ENCODE peak calls at places on chromosomes 6 and 20, in six cellular contexts. F, W, P, U, I and O are unnamed samples.

GRCh38 chr6:13239530-13240455 is 88.5 kb downstream of the TBC1D7 start:
- DNase-seq in F (no peak), W (no peak), P (no peak), U (no peak), I (no peak), O (no peak)

GRCh38 chr6:152329640-152330202 is 307.4 kb downstream of the SYNE1 start:
- DNase-seq in I (no peak), F (no peak), W (no peak), U (no peak), P (no peak), O (no peak)

GRCh38 chr20:41574802-41575389 is 43.3 kb downstream of the CHD6 start:
- DNase-seq in U (no peak), P (no peak), F (no peak), I (no peak), W (no peak), O (no peak)

GRCh38 chr6:52577778-52578473 is 1.1 kb upstream of the TRAM2 start:
- DNase-seq in U (no peak), P (no peak), I (no peak), W (no peak), F (no peak), O (no peak)

GRCh38 chr6:43378631-43379030 is 9.2 kb upstream of the ZNF318 start:
- DNase-seq in F (no peak), P (no peak), W (no peak), I (no peak), U (no peak), O (no peak)

GRCh38 chr20:3811421-3812258 is 8.7 kb upstream of the AP5S1 start:
- DNase-seq in F (peak; percentile 92), U (peak; percentile 79), P (no peak), I (peak; percentile 95), W (peak; percentile 99), O (peak; percentile 92)

GRCh38 chr6:72560721-72561593 is 60.9 kb upstream of the KCNQ5 start:
- DNase-seq in F (no peak), I (no peak), U (no peak), W (no peak), P (no peak), O (no peak)

GRCh38 chr6:31041372-31041974 is 31.2 kb downstream of the MUC22 start:
- DNase-seq in U (no peak), P (no peak), I (no peak), F (no peak), W (no peak), O (no peak)

GRCh38 chr20:44111712-44112335 is 75.2 kb downstream of the JPH2 start:
- DNase-seq in I (no peak), F (no peak), P (no peak), W (no peak), U (no peak), O (no peak)

GRCh38 chr6:37807656-37808055 is 11.9 kb upstream of the ZFAND3 start:
- DNase-seq in W (no peak), F (no peak), I (no peak), U (no peak), P (no peak), O (no peak)

GRCh38 chr20:29302979-29303644 is 1954.4 kb upstream of the DEFB115 start:
- DNase-seq in W (no peak), P (no peak), F (no peak), U (no peak), I (no peak), O (no peak)

GRCh38 chr20:29301624-29302259 is 1955.7 kb upstream of the DEFB115 start:
- DNase-seq in F (no peak), U (no peak), I (no peak), P (no peak), W (no peak), O (no peak)

GRCh38 chr20:29298759-29299613 is 1958.5 kb upstream of the DEFB115 start:
- DNase-seq in I (no peak), P (no peak), W (no peak), F (no peak), U (no peak), O (no peak)

GRCh38 chr20:29299811-29300578 is 1957.5 kb upstream of the DEFB115 start:
- DNase-seq in P (no peak), I (no peak), W (no peak), U (no peak), F (no peak), O (no peak)

GRCh38 chr20:29300579-29301551 is 1956.6 kb upstream of the DEFB115 start:
- DNase-seq in F (no peak), P (no peak), W (no peak), I (no peak), U (no peak), O (no peak)
- H3K9me3 ChIP-seq in F (no peaks in the 10 kb centered on the region), P (no peaks in the 10 kb centered on the region), W (no peaks in the 10 kb centered on the region), I (peaks cover 12% of the 10 kb centered on the region), U (peaks cover 32% of the 10 kb centered on the region), O (no peaks in the 10 kb centered on the region)

DNA sequence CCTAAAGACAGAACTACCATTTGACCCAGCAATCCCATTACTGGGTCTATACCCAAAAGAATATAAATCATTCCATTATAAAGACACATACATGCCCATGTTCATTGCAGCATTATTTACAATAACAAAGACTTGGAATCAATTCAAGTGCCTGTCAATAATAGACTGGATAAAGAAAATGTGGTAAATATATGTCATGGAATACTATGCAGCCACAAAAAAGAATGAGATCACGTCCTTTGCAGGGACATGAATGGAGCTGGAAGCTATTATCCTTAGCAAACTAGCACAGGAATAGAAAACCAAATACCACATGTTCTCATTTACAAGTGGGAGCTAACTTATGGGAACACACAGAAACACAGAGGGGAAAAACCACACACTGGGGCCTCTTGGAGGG is 8.7 kb upstream of the DEFB128 start:
- DNase-seq in P (no peak), I (no peak), F (no peak), W (no peak), U (no peak), O (no peak)
- H3K9me3 ChIP-seq in P (no peaks in the 10 kb centered on the region), I (no peaks in the 10 kb centered on the region), F (peaks cover 4% of the 10 kb centered on the region), W (no peaks in the 10 kb centered on the region), U (no peaks in the 10 kb centered on the region), O (no peaks in the 10 kb centered on the region)

GRCh38 chr6:11373208-11373607 is 140.7 kb upstream of the NEDD9 start:
- DNase-seq in I (no peak), U (no peak), W (no peak), P (no peak), F (no peak), O (no peak)
- H3K9me3 ChIP-seq in I (no peaks in the 10 kb centered on the region), U (no peaks in the 10 kb centered on the region), W (no peaks in the 10 kb centered on the region), P (no peaks in the 10 kb centered on the region), F (no peaks in the 10 kb centered on the region), O (no peaks in the 10 kb centered on the region)

DNA sequence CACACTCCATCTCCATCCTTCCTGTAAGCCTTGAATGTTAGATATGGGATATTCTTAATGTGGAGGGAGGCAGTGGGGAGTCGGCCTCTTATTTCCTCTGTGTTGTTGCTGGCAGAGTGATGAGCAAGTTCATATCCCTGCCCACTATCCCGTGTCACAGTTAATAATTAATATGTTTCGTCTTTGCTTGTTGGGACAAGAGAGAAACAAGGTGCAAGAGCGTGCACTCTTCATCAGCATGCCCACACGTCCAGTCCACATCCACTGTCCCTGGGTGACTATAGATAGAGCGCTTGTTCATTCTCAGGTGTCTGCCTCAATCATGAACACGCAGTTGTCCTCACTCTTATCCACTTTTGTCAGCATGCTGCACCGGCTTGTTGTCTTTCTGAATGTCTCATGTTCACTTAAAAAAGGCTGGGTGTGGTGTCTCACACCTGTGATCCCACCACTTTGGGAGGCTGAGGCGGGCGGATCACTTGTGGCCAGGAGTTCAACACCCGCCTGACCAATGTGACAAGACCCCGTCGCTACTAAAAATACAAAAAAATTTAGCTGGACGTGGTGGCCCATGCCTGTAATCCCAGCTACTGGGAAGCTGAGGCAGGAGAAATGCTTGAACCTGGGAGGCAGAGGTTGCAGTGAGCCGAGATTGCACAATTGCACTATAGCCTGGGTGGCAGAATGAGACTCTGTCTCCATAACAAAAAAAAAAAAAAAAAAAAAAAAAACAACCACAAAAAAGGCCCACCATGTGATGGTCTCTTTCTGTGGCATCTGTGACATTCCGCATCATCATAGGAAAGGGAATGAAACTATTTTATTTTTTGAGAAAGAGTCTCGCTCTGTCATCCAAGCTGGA is 34.2 kb downstream of the PPP1R3G start:
- DNase-seq in I (no peak), P (no peak), F (no peak), W (no peak), U (no peak), O (no peak)
- H3K9me3 ChIP-seq in I (no peaks in the 10 kb centered on the region), P (no peaks in the 10 kb centered on the region), F (no peaks in the 10 kb centered on the region), W (no peaks in the 10 kb centered on the region), U (no peaks in the 10 kb centered on the region), O (no peaks in the 10 kb centered on the region)

DNA sequence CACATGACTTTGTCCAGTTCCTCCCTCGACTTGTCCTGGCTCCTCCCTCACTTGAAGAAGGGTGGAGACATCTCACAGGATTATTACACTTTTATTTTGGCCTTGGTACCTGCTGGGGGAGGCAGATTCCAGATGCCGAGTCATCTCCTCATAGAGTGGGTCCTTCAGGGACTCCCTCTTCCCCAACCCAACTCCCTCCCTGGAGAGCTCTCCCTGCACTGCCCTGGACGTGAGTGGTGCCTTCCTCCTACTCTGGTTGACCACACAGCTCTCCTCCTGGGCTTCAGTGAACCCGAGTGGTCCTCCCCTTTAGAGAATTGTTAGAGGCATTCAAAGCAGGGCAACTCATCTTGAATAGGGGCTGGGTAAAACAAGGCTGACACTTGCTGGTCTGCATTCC is 40.9 kb upstream of the MC3R start:
- DNase-seq in W (no peak), P (no peak), U (no peak), I (no peak), F (no peak), O (no peak)
- H3K9me3 ChIP-seq in W (no peaks in the 10 kb centered on the region), P (no peaks in the 10 kb centered on the region), U (no peaks in the 10 kb centered on the region), I (no peaks in the 10 kb centered on the region), F (no peaks in the 10 kb centered on the region), O (no peaks in the 10 kb centered on the region)

DNA sequence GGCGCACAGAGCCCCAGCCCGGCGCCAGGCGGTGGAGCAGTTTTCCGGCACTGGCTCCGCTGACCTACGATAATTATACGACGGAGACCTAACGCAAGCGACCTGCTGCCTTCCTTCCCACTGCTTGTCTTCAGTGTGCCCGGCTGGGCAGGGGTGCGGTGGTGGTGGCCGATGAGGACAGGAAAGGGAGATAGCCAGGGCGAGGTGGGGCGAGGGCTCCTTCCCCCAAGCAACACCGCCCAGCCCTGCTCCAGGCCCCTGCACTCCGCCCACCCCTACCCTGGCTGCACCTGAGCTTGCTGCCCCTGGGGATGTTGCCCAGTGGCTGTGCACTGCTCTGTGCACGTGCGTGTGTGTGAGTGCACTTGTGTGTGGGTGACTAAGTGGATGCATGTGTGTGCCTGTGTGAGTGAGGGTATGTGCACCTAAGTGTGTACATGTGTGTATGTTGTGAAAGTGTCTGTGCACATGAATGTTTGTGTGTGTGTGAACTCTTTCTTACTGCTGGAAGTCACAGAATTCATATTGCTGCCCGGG is 42.6 kb upstream of the IRF4 start:
- DNase-seq in P (no peak), I (no peak), W (no peak), U (no peak), F (no peak), O (no peak)
- H3K9me3 ChIP-seq in P (no peaks in the 10 kb centered on the region), I (no peaks in the 10 kb centered on the region), W (no peaks in the 10 kb centered on the region), U (no peaks in the 10 kb centered on the region), F (no peaks in the 10 kb centered on the region), O (no peaks in the 10 kb centered on the region)

GRCh38 chr20:18326990-18327389 is 38.7 kb downstream of the ZNF133 start:
- DNase-seq in P (no peak), W (no peak), F (no peak), I (no peak), U (no peak), O (no peak)
- H3K9me3 ChIP-seq in P (no peaks in the 10 kb centered on the region), W (peaks cover 6% of the 10 kb centered on the region), F (peaks cover 8% of the 10 kb centered on the region), I (peaks cover 11% of the 10 kb centered on the region), U (peaks cover 13% of the 10 kb centered on the region), O (peaks cover 17% of the 10 kb centered on the region)

DNA sequence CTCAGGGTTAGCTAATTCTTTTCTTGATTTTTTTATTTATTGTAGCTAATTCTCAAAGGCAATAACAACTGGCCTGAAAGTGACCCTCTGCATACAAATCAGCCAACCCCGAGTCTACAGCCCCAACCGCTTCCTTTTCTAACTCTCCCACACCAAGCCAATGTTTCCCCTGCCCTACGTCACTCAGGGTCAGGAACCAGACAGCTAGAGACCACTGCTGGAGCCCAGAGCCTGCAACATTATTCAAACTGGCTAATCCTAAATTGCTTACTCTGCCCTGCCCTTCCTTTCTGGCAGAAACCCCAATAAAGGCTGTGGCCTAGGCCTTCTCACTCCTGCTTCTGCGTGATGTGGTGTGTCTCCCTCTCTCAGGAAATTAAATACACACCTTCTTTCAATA is 320.7 kb downstream of the CBLN4 start:
- DNase-seq in U (no peak), W (no peak), I (no peak), F (no peak), P (no peak), O (no peak)
- H3K9me3 ChIP-seq in U (no peaks in the 10 kb centered on the region), W (no peaks in the 10 kb centered on the region), I (no peaks in the 10 kb centered on the region), F (no peaks in the 10 kb centered on the region), P (no peaks in the 10 kb centered on the region), O (no peaks in the 10 kb centered on the region)